ENCODE peak calls at places on chromosomes 1 and 21, in eight cellular contexts. U is DMS153; L is GM06990; Z is endodermal cell; I is fibroblast of mammary gland; D is hepatic stellate cell; O is stimulated activated CD4-positive, alpha-beta T cell treated with anti-CD3 and anti-CD28 coated beads, TNF-alpha, amount 100 ng/mL, for 24 hours; J is CD8-positive, alpha-beta memory T cell. E is an unnamed sample.

GRCh38 chr1:25774206-25774804 is 25.7 kb upstream of the SELENON start:
- DNase-seq in L (no peak), U (no peak), J (no peak), O (no peak), I (no peak), D (no peak), Z (no peak), E (no peak)

GRCh38 chr1:239995281-239995680 is 96.4 kb upstream of the FMN2 start:
- DNase-seq in D (no peak), L (no peak), J (no peak), O (no peak), Z (no peak), I (no peak), U (no peak), E (no peak)

GRCh38 chr1:61004269-61005003 is 77.9 kb upstream of the NFIA start:
- DNase-seq in L (no peak), D (no peak), Z (no peak), I (no peak), O (no peak), U (no peak), J (no peak), E (peak)

GRCh38 chr1:178502856-178503255 is 6.1 kb upstream of the CLEC20A start:
- DNase-seq in Z (peak), I (no peak), J (no peak), L (no peak), U (no peak), O (no peak), D (no peak), E (no peak)

GRCh38 chr1:239418683-239419082 is 32.3 kb downstream of the CHRM3 start:
- DNase-seq in J (no peak), I (no peak), Z (no peak), D (no peak), O (no peak), U (no peak), L (no peak), E (no peak)

GRCh38 chr21:41754481-41754891 is 12.4 kb downstream of the RIPK4 start:
- DNase-seq in I (no peak), O (no peak), D (no peak), U (no peak), J (no peak), Z (peak), L (no peak), E (no peak)

GRCh38 chr1:15941044-15941840 is 34.7 kb downstream of the ZBTB17 start:
- DNase-seq in D (no peak), Z (peak), L (no peak), U (no peak), I (no peak), O (no peak), J (no peak), E (no peak)

GRCh38 chr1:183604048-183604808 is 14.0 kb upstream of the NCF2 start:
- DNase-seq in J (no peak), D (peak), O (no peak), L (peak), I (peak), U (no peak), Z (no peak), E (peak)

GRCh38 chr1:205077158-205077933 is 6.9 kb downstream of the TMEM81 start:
- DNase-seq in O (no peak), I (no peak), L (no peak), Z (no peak), U (no peak), D (peak), J (no peak), E (peak)

GRCh38 chr1:29478046-29478791 is 241.9 kb downstream of the PTPRU start:
- DNase-seq in O (no peak), I (no peak), L (no peak), J (no peak), D (no peak), Z (peak), U (no peak), E (no peak)

GRCh38 chr1:93707956-93708355 is 26.3 kb upstream of the BCAR3 start:
- DNase-seq in J (no peak), U (no peak), Z (no peak), O (no peak), I (no peak), D (no peak), L (peak), E (no peak)

GRCh38 chr1:33080885-33081553 is at the start of gene AZIN2:
- DNase-seq in U (peak), Z (peak), I (peak), D (peak), L (peak), O (peak), J (peak), E (peak)

GRCh38 chr1:109197163-109198042 is 16.3 kb upstream of the SARS1 start:
- DNase-seq in U (no peak), L (no peak), J (no peak), D (peak), Z (peak), I (peak), O (no peak), E (peak)

GRCh38 chr1:16391408-16391807 is 24.4 kb downstream of the SZRD1 start:
- DNase-seq in U (no peak), O (no peak), D (no peak), L (no peak), I (no peak), Z (no peak), J (no peak), E (no peak)

GRCh38 chr1:19814681-19815503 is at the start of gene RNF186:
- DNase-seq in O (no peak), J (no peak), D (no peak), U (peak), I (no peak), Z (no peak), L (no peak), E (no peak)